ENCODE peak calls at places on chromosomes 13 and 19, in ten cellular contexts. N, B, X, D, V, I, C, J, K and Q are unnamed samples.

GRCh38 chr13:84834201-84834600 is 951.9 kb upstream of the SLITRK1 start:
- DNase-seq in D (no peak), B (no peak), X (no peak), I (no peak), K (no peak), J (no peak), C (no peak), V (no peak), N (peak), Q (no peak)

GRCh38 chr19:12778905-12779161 is 3.5 kb upstream of the HOOK2 start:
- DNase-seq in D (no peak), I (no peak), B (no peak), V (no peak), J (no peak), K (no peak), C (no peak), N (no peak), X (no peak), Q (no peak)

GRCh38 chr19:17448190-17448967 is at the start of gene TMEM221:
- DNase-seq in N (peak), X (peak), J (peak), C (no peak), K (no peak), B (no peak), I (peak), D (peak), V (peak), Q (peak)

GRCh38 chr13:85995788-85996418 is 196.7 kb upstream of the SLITRK6 start:
- DNase-seq in I (no peak), J (no peak), K (no peak), V (no peak), C (no peak), B (no peak), D (no peak), N (no peak), X (no peak), Q (no peak)

GRCh38 chr19:29645491-29645867 is 19.8 kb upstream of the PLEKHF1 start:
- DNase-seq in N (no peak), K (no peak), C (no peak), B (no peak), J (no peak), X (no peak), V (no peak), I (no peak), D (no peak), Q (no peak)

GRCh38 chr13:108220042-108220441 is 1.9 kb downstream of the ABHD13 start:
- DNase-seq in B (no peak), V (peak), J (no peak), C (no peak), I (no peak), X (no peak), K (no peak), D (no peak), N (no peak), Q (no peak)

GRCh38 chr13:97853550-97853949 is 99.9 kb upstream of the IPO5 start:
- DNase-seq in C (peak), K (peak), D (no peak), V (no peak), N (peak), J (no peak), B (no peak), I (no peak), X (no peak), Q (no peak)

GRCh38 chr13:35712907-35713685 is 236.6 kb upstream of the MAB21L1 start:
- DNase-seq in X (no peak), I (no peak), B (no peak), K (peak), C (peak), V (no peak), D (no peak), J (no peak), N (peak), Q (no peak)

GRCh38 chr13:106690779-106691178 is 122.8 kb upstream of the ARGLU1 start:
- DNase-seq in K (no peak), X (no peak), D (no peak), N (no peak), C (no peak), B (no peak), I (no peak), J (no peak), V (no peak), Q (no peak)

GRCh38 chr13:40631605-40632004 is 34.8 kb downstream of the FOXO1 start:
- DNase-seq in V (no peak), B (no peak), I (no peak), J (no peak), N (no peak), C (no peak), D (no peak), X (no peak), K (no peak), Q (no peak)

GRCh38 chr13:101838305-101838835 is 385.9 kb downstream of the ITGBL1 start:
- DNase-seq in I (no peak), C (peak), J (no peak), D (no peak), N (peak), B (no peak), V (no peak), K (no peak), X (no peak), Q (no peak)

GRCh38 chr19:12782424-12783225 is 7.3 kb upstream of the HOOK2 start:
- DNase-seq in J (peak), B (no peak), D (peak), C (peak), I (peak), K (peak), V (peak), N (peak), X (peak), Q (peak)

GRCh38 chr19:43534305-43534612 is 1.3 kb downstream of the ZNF575 start:
- DNase-seq in N (no peak), K (no peak), I (no peak), C (no peak), X (no peak), D (no peak), V (no peak), B (no peak), J (no peak), Q (no peak)

GRCh38 chr19:425056-425455 is 16.1 kb upstream of the C2CD4C start:
- DNase-seq in C (no peak), I (peak), J (no peak), X (no peak), V (no peak), D (no peak), K (no peak), B (no peak), N (no peak), Q (no peak)

GRCh38 chr19:2856457-2857055 is 10.6 kb upstream of the ZNF556 start:
- DNase-seq in C (no peak), B (no peak), X (no peak), D (no peak), N (no peak), J (no peak), K (no peak), V (peak), I (no peak), Q (no peak)

GRCh38 chr19:50669319-50670101 is 20.3 kb downstream of the C19orf81 start:
- DNase-seq in N (peak), K (peak), J (no peak), B (no peak), D (peak), X (peak), I (peak), C (peak), V (peak), Q (peak)

GRCh38 chr13:39353988-39354387 is 249.0 kb downstream of the LHFPL6 start:
- DNase-seq in B (no peak), I (no peak), X (no peak), D (no peak), K (peak), N (peak), C (peak), J (no peak), V (no peak), Q (no peak)

GRCh38 chr19:33721735-33722297 is 74.9 kb upstream of the KCTD15 start:
- DNase-seq in X (no peak), B (no peak), K (no peak), C (no peak), N (no peak), I (no peak), V (no peak), J (no peak), D (no peak), Q (no peak)

GRCh38 chr19:1042689-1043511 is 3.0 kb downstream of the ABCA7 start:
- DNase-seq in B (no peak), I (no peak), V (no peak), N (no peak), J (peak), C (peak), K (no peak), D (no peak), X (no peak), Q (no peak)

GRCh38 chr19:19745496-19746285 is 12.8 kb upstream of the ZNF14 start:
- DNase-seq in V (peak), X (no peak), C (no peak), J (no peak), K (no peak), I (no peak), B (no peak), N (no peak), D (no peak), Q (peak)

GRCh38 chr19:7529246-7529600 is 6.3 kb upstream of the PNPLA6 start:
- DNase-seq in J (no peak), B (no peak), K (no peak), N (no peak), X (no peak), D (no peak), I (no peak), C (no peak), V (no peak), Q (no peak)

GRCh38 chr19:48842744-48843162 is 6.5 kb upstream of the HSD17B14 start:
- DNase-seq in I (peak), B (no peak), X (peak), V (peak), N (peak), D (no peak), J (no peak), C (peak), K (peak), Q (peak)

GRCh38 chr19:7112675-7113074 is 43.2 kb downstream of the ZNF557 start:
- DNase-seq in B (no peak), K (no peak), V (no peak), X (no peak), C (no peak), D (no peak), N (no peak), J (no peak), I (no peak), Q (no peak)

GRCh38 chr19:56566904-56567273 is 379 bp upstream of the ZNF470 start:
- DNase-seq in I (no peak), D (peak), J (peak), B (peak), N (peak), X (peak), V (peak), K (no peak), C (peak), Q (peak)